ENCODE peak calls at places on chromosomes 4 and X, in seven cellular contexts. V is mammary epithelial cell; T is CD8-positive, alpha-beta T cell; P is neural progenitor cell; A is AG04450; G is WERI-Rb-1; E is GM23338. H is an unnamed sample.
A peak's percentile ranks its signal among the peaks of the same experiment; 100 is the strongest.

GRCh38 chrX:150610038-150610437 is 41.6 kb downstream of the MTM1 start:
- DNase-seq in V (no peak), T (no peak), P (no peak), A (no peak), G (no peak), E (no peak), H (no peak)

GRCh38 chr4:144504853-144505252 is 141.1 kb upstream of the HHIP start:
- DNase-seq in V (no peak), T (no peak), P (no peak), A (no peak), G (no peak), E (no peak), H (no peak)

GRCh38 chr4:108941914-108942379 is 179.1 kb upstream of the ETNPPL start:
- DNase-seq in V (no peak), T (no peak), P (no peak), A (no peak), G (no peak), E (no peak), H (no peak)

GRCh38 chrX:79413963-79414362 is 46.8 kb upstream of the ITM2A start:
- DNase-seq in V (no peak), T (no peak), P (no peak), A (no peak), G (no peak), E (no peak), H (no peak)

GRCh38 chr4:184433258-184433892 is 41.0 kb downstream of the IRF2 start:
- DNase-seq in V (no peak), T (no peak), P (no peak), A (no peak), G (no peak), E (no peak), H (no peak)

GRCh38 chr4:121950680-121951569 is 935 bp downstream of the TRPC3 start:
- DNase-seq in V (no peak), T (peak; percentile 13), P (peak; percentile 39), A (no peak), G (peak; percentile 41), E (peak; percentile 44), H (peak; percentile 5)

GRCh38 chrX:71489540-71489939 is 43.4 kb upstream of the OGT start:
- DNase-seq in V (no peak), T (no peak), P (no peak), A (no peak), G (no peak), E (no peak), H (no peak)

GRCh38 chrX:54413753-54414152 is 26.5 kb upstream of the TSR2 start:
- DNase-seq in V (no peak), T (no peak), P (no peak), A (no peak), G (no peak), E (no peak), H (no peak)

GRCh38 chr4:185305979-185306442 is 89.7 kb downstream of the LRP2BP start:
- DNase-seq in V (peak; percentile 99), T (no peak), P (peak; percentile 92), A (peak; percentile 76), G (no peak), E (peak; percentile 85), H (peak; percentile 78)

GRCh38 chrX:49067285-49068120 is 6.3 kb downstream of the PRAF2 start:
- DNase-seq in V (no peak), T (no peak), P (no peak), A (no peak), G (no peak), E (no peak), H (no peak)

GRCh38 chr4:2767705-2768074 is 11.6 kb upstream of the TNIP2 start:
- DNase-seq in V (no peak), T (no peak), P (no peak), A (no peak), G (no peak), E (no peak), H (no peak)

GRCh38 chr4:157075811-157076577 is at the start of gene GLRB:
- DNase-seq in V (peak; percentile 37), T (no peak), P (peak; percentile 67), A (no peak), G (peak; percentile 53), E (peak; percentile 54), H (peak; percentile 19)

GRCh38 chrX:148784137-148784536 is 283.7 kb downstream of the AFF2 start:
- DNase-seq in V (no peak), T (no peak), P (peak; percentile 53), A (no peak), G (no peak), E (no peak), H (no peak)

GRCh38 chr4:59223292-59223941 is 1976.7 kb upstream of the ADGRL3 start:
- DNase-seq in V (no peak), T (no peak), P (no peak), A (no peak), G (no peak), E (no peak), H (no peak)

GRCh38 chrX:47814853-47815252 is 21.8 kb upstream of the ZNF81 start:
- DNase-seq in V (no peak), T (no peak), P (peak; percentile 13), A (no peak), G (no peak), E (peak; percentile 34), H (no peak)

GRCh38 chr4:185005209-185005819 is 13.0 kb upstream of the HELT start:
- DNase-seq in V (peak; percentile 63), T (peak; percentile 76), P (peak; percentile 92), A (peak; percentile 36), G (peak; percentile 93), E (peak; percentile 94), H (peak; percentile 74)

DNA sequence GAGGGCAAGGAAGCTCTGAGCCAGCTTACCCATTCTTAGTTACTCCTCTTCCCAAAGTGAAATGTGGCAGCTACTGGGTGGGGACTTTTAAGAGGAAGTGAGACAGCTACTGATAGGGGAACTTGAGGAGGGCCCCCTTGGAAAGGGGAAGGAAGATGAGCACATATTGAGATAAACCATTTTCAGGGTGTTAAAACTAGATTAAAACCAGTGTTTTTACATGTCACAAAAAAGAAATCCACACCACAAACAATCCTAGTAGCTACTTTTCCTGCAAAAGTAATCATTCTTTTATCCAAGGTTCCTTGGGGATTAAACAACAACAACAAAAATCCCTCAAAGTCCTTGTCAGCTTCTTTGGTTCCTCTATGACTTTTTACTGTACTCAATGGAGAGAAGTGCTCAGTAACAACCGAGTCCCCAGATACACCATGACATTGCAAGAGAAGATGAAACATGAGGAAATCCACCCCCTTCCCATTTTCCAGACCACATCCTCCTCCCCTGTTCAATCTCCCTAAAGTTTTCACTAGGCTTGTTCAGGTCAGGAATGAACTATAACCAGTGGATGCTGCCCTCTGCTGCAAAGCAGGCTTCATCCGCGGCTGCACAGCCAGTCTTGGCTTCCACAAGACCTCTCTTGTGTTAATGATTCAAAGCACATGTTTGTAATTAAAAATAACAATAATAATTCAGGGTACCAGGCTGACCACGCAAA is 113.5 kb upstream of the TMEM164 start:
- DNase-seq in V (no peak), T (no peak), P (peak; percentile 29), A (no peak), G (no peak), E (peak; percentile 11), H (no peak)
- H3K27ac ChIP-seq in V (no peak overlapping the region), T (no peak overlapping the region), P (no peak overlapping the region), A (no peak overlapping the region), G (no peak overlapping the region), E (no peak overlapping the region), H (no peak overlapping the region)

GRCh38 chrX:13692771-13693231 is 3.9 kb downstream of the RAB9A start:
- DNase-seq in V (no peak), T (no peak), P (no peak), A (no peak), G (no peak), E (no peak), H (no peak)

GRCh38 chrX:13688772-13689518 is at the start of gene RAB9A:
- DNase-seq in V (peak; percentile 82), T (peak; percentile 80), P (peak; percentile 86), A (peak; percentile 10), G (peak; percentile 93), E (peak; percentile 79), H (peak; percentile 68)

GRCh38 chrX:13691845-13692334 is 3.0 kb downstream of the RAB9A start:
- DNase-seq in V (no peak), T (no peak), P (no peak), A (no peak), G (no peak), E (no peak), H (no peak)

GRCh38 chrX:13689519-13690211 is 737 bp downstream of the RAB9A start:
- DNase-seq in V (peak; percentile 36), T (no peak), P (peak; percentile 33), A (no peak), G (no peak), E (peak; percentile 19), H (no peak)

DNA sequence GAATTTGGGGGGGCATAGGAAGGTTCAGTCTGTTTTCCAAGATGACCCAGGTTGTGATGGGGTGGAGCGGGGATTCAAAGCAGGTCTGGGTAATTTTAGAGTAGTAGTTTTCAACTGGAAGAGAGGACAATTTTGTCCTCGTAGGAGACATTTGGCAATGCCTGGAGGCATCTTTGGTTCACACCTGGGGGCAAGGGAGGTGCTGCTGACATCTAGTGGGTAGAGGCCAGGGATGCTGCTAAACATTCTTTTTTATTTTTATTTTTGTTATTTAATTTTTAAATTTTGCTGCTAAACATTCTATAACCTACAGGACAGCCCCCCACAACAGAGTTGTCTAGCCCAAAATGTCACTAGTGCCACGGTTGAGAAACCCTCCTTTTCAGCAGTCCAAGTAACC is 1.9 kb downstream of the RAB9A start:
- DNase-seq in V (peak; percentile 31), T (peak; percentile 20), P (no peak), A (no peak), G (no peak), E (no peak), H (no peak)
- TF ChIP-seq CTCF in V (peak; percentile 36), T (peak; percentile 21), P (peak; percentile 7), A (peak; percentile 11), G (no peak), E (peak; percentile 35), H (no peak)

DNA sequence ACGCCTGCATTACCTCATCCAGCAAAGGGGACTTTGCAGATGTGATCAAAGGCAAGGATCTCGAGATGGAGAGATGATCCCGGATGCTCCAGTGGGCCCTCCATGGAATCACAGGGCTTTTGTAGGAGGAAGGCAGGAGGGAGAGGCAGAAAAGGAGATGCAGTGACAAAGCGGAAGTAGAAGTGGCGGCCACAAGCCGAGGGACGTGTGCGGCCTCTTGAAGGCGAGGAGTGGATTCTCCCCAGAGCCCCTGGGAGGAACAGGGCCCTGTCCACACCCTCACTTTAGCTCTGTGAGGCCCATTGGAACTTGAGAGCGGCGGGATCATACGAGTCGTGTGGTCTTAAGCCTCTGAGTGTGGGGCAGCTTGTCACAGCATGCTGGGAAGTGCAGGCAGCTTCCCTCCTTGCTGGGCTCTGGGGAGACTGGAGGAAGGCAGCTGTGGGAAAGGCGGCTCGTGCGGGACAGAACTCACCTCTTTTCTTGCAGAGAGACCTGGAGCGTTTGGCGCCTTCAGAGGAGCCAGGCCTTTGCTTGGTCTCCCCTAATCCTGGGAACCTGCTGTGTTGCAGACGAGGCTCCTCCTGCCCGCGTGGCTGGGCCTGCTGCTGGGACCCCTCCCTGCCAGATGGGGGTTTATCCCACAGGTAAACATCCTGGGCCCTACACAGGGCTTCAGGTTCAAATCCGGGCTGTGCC is 10.2 kb downstream of the SH3TC1 start:
- DNase-seq in V (no peak), T (no peak), P (peak; percentile 34), A (no peak), G (peak; percentile 60), E (no peak), H (no peak)
- H3K27ac ChIP-seq in V (no peak overlapping the region), T (no peak overlapping the region), P (no peak overlapping the region), A (no peak overlapping the region), G (peak overlapping the region; percentile 43), E (no peak overlapping the region), H (peak overlapping the region; percentile 34)

DNA sequence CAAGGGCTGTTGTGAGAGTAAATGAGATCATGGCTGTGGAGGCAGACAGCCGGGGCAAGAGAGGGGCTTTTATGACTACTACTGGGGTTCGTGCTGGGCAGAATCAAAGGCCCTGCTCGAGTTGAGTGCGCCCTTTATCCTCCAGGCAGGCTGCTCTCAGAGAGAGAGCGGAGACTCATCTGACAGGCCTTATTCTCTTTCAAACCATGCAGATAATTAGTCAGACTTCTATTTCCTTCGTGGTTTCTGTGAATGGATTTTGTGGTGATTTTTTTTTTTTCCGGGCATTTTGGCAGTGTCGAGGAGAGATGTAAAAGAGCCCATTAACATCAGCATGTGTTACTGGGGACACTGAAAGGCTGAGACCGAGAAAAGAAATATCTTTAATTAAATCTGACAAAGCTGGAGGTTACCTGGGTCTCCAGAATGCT is 73.6 kb downstream of the MED28 start:
- DNase-seq in V (peak; percentile 83), T (no peak), P (peak; percentile 21), A (no peak), G (no peak), E (no peak), H (no peak)
- TF ChIP-seq CTCF in V (no peak), T (no peak), P (no peak), A (no peak), G (no peak), E (no peak), H (no peak)

H was measured in RWPE1.